ENCODE peak calls at places on chromosomes 12 and 14, in nine cellular contexts. S, T, Y, V, O, K, E, I and G are unnamed samples.

GRCh38 chr12:82835217-82835616 is 148.5 kb downstream of the TMTC2 start:
- DNase-seq in S (no peak), T (no peak), Y (peak), V (peak), O (no peak), K (no peak), E (peak), I (no peak), G (peak)

GRCh38 chr12:110339184-110339952 is 58.3 kb downstream of the ATP2A2 start:
- DNase-seq in S (no peak), T (no peak), Y (no peak), V (peak), O (no peak), K (no peak), E (no peak), I (no peak), G (no peak)

GRCh38 chr12:96986883-96987523 is 79.9 kb downstream of the NEDD1 start:
- DNase-seq in S (no peak), T (no peak), Y (peak), V (peak), O (no peak), K (peak), E (peak), I (no peak), G (no peak)

GRCh38 chr12:99223554-99223953 is 424.0 kb upstream of the GARIN6 start:
- DNase-seq in S (no peak), T (no peak), Y (no peak), V (no peak), O (no peak), K (peak), E (no peak), I (no peak), G (no peak)

GRCh38 chr12:97160277-97160676 is 253.2 kb downstream of the NEDD1 start:
- DNase-seq in S (no peak), T (no peak), Y (no peak), V (no peak), O (no peak), K (no peak), E (no peak), I (no peak), G (no peak)

GRCh38 chr12:25958254-25959068 is at the start of gene RASSF8:
- DNase-seq in S (peak), T (peak), Y (peak), V (peak), O (no peak), K (peak), E (peak), I (peak), G (no peak)

GRCh38 chr12:113049976-113050742 is 6.4 kb upstream of the DTX1 start:
- DNase-seq in S (no peak), T (no peak), Y (no peak), V (peak), O (no peak), K (peak), E (no peak), I (no peak), G (no peak)

GRCh38 chr12:25034676-25035075 is 85.8 kb upstream of the BCAT1 start:
- DNase-seq in S (no peak), T (no peak), Y (no peak), V (no peak), O (no peak), K (no peak), E (no peak), I (no peak), G (no peak)

GRCh38 chr14:39682000-39682399 is 249.8 kb upstream of the FBXO33 start:
- DNase-seq in S (no peak), T (no peak), Y (no peak), V (no peak), O (no peak), K (no peak), E (no peak), I (no peak), G (no peak)

GRCh38 chr12:94589591-94590001 is 60.8 kb downstream of the TMCC3 start:
- DNase-seq in S (no peak), T (no peak), Y (no peak), V (peak), O (no peak), K (no peak), E (no peak), I (no peak), G (no peak)

GRCh38 chr12:6163554-6164060 is 36.6 kb upstream of the CD9 start:
- DNase-seq in S (no peak), T (no peak), Y (no peak), V (no peak), O (no peak), K (no peak), E (no peak), I (no peak), G (no peak)

GRCh38 chr12:121872546-121873223 is 14.0 kb upstream of the HPD start:
- DNase-seq in S (peak), T (peak), Y (peak), V (peak), O (peak), K (peak), E (peak), I (no peak), G (peak)

GRCh38 chr12:57735952-57736742 is 2.4 kb downstream of the AGAP2 start:
- DNase-seq in S (peak), T (no peak), Y (no peak), V (peak), O (no peak), K (peak), E (peak), I (no peak), G (no peak)

GRCh38 chr12:10716704-10717315 is 6.3 kb downstream of the YBX3 start:
- DNase-seq in S (peak), T (peak), Y (peak), V (peak), O (peak), K (peak), E (peak), I (peak), G (peak)

GRCh38 chr14:104395276-104395675 is 184.3 kb upstream of the C14orf180 start:
- DNase-seq in S (no peak), T (peak), Y (no peak), V (no peak), O (no peak), K (no peak), E (no peak), I (no peak), G (no peak)

GRCh38 chr12:32467959-32468863 is 68.9 kb downstream of the FGD4 start:
- DNase-seq in S (peak), T (no peak), Y (no peak), V (no peak), O (no peak), K (no peak), E (no peak), I (no peak), G (no peak)

GRCh38 chr12:179131-179884 is 34.6 kb downstream of the SLC6A12 start:
- DNase-seq in S (peak), T (no peak), Y (no peak), V (no peak), O (no peak), K (no peak), E (no peak), I (no peak), G (no peak)

GRCh38 chr14:28303248-28303647 is 463.3 kb upstream of the FOXG1 start:
- DNase-seq in S (no peak), T (no peak), Y (peak), V (peak), O (no peak), K (no peak), E (peak), I (no peak), G (no peak)

GRCh38 chr12:25992026-25992782 is 33.7 kb downstream of the RASSF8 start:
- DNase-seq in S (no peak), T (peak), Y (no peak), V (peak), O (no peak), K (peak), E (no peak), I (peak), G (no peak)

GRCh38 chr14:70045715-70046535 is 142.8 kb downstream of the SLC8A3 start:
- DNase-seq in S (peak), T (peak), Y (peak), V (peak), O (peak), K (peak), E (peak), I (peak), G (no peak)

GRCh38 chr12:121530600-121531355 is 50.0 kb downstream of the KDM2B start:
- DNase-seq in S (peak), T (peak), Y (peak), V (peak), O (no peak), K (peak), E (peak), I (peak), G (peak)

GRCh38 chr12:34398366-34398705 is 376.0 kb downstream of the ALG10 start:
- DNase-seq in S (peak), T (peak), Y (no peak), V (no peak), O (no peak), K (peak), E (no peak), I (peak), G (no peak)

GRCh38 chr12:68306564-68306963 is 25.6 kb downstream of the MDM1 start:
- DNase-seq in S (no peak), T (no peak), Y (no peak), V (no peak), O (no peak), K (no peak), E (no peak), I (no peak), G (no peak)

GRCh38 chr12:69935651-69936100 is 110.6 kb downstream of the MYRFL start:
- DNase-seq in S (no peak), T (no peak), Y (no peak), V (no peak), O (no peak), K (no peak), E (no peak), I (no peak), G (no peak)

GRCh38 chr14:62213516-62213915 is 451.3 kb downstream of the SNAPC1 start:
- DNase-seq in S (no peak), T (no peak), Y (peak), V (peak), O (peak), K (no peak), E (peak), I (no peak), G (no peak)

GRCh38 chr12:57896437-57897201 is 44.7 kb upstream of the ATP23 start:
- DNase-seq in S (peak), T (peak), Y (peak), V (no peak), O (no peak), K (peak), E (peak), I (peak), G (no peak)

GRCh38 chr14:97379091-97379531 is 581.9 kb downstream of the VRK1 start:
- DNase-seq in S (no peak), T (no peak), Y (no peak), V (no peak), O (no peak), K (no peak), E (no peak), I (no peak), G (no peak)

GRCh38 chr12:51898506-51898905 is 8.8 kb upstream of the ACVRL1 start:
- DNase-seq in S (no peak), T (no peak), Y (no peak), V (no peak), O (no peak), K (no peak), E (no peak), I (no peak), G (no peak)

GRCh38 chr12:121576851-121577391 is 3.9 kb downstream of the KDM2B start:
- DNase-seq in S (no peak), T (no peak), Y (peak), V (peak), O (no peak), K (no peak), E (peak), I (no peak), G (peak)

DNA sequence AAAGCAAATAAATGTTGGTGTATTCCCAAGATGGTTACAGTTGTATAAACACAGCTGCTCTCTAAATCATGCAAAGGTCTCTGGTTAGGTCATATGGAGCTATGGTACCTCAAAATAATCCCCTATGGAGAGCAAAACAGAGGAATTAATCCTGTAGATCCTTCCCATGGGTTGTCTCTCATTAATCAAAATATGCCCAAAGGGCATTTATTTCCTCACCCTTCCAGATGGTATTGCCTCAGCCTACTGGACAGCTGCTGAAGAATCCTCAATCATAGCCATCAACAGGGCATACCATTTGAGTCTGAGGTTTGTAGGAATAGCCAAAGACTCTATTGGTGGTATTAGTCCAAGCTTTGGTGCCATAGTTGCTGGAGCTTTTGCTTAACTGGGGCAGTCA is 360.9 kb downstream of the RPL10L start:
- DNase-seq in S (no peak), T (no peak), Y (no peak), V (no peak), O (no peak), K (no peak), E (no peak), I (no peak), G (no peak)
- H3K4me3 ChIP-seq in S (no peak), T (no peak), Y (no peak), V (no peak), O (no peak), K (no peak), E (no peak), I (no peak), G (no peak)

GRCh38 chr12:60421741-60422140 is 825.9 kb downstream of the SLC16A7 start:
- DNase-seq in S (no peak), T (no peak), Y (peak), V (peak), O (no peak), K (no peak), E (no peak), I (no peak), G (no peak)
- H3K4me3 ChIP-seq in S (no peak), T (no peak), Y (no peak), V (no peak), O (no peak), K (no peak), E (no peak), I (no peak), G (no peak)

GRCh38 chr14:74697976-74698375 is 14.9 kb downstream of the AREL1 start:
- DNase-seq in S (no peak), T (no peak), Y (no peak), V (no peak), O (no peak), K (no peak), E (no peak), I (no peak), G (no peak)

GRCh38 chr14:74698471-74698870 is 14.4 kb downstream of the AREL1 start:
- DNase-seq in S (no peak), T (no peak), Y (no peak), V (no peak), O (no peak), K (no peak), E (no peak), I (no peak), G (no peak)

GRCh38 chr14:74702293-74702692 is 10.6 kb downstream of the AREL1 start:
- DNase-seq in S (no peak), T (no peak), Y (no peak), V (no peak), O (no peak), K (no peak), E (no peak), I (no peak), G (no peak)

GRCh38 chr14:74697543-74697942 is 15.3 kb downstream of the AREL1 start:
- DNase-seq in S (no peak), T (no peak), Y (peak), V (no peak), O (no peak), K (no peak), E (peak), I (no peak), G (no peak)

DNA sequence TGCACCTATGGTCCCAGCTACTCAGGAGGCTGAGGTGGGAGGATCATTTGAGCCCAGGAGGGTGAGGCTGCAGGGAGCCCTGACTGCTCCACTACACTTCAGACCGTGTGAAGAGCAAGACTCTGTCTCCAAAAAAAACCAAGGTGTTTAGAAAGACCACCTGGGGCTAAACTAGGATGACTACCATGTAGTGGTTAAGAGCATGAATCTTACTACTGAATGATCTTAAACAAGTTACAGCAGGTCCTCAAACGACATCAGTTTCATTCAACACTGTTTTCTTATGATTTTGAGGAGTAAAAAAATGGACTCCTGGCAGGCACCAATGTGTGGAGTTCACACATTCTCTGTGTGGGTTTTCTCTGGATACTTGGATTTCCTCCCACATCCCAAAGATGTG is 14.0 kb downstream of the AREL1 start:
- DNase-seq in S (no peak), T (no peak), Y (no peak), V (no peak), O (no peak), K (no peak), E (no peak), I (no peak), G (no peak)
- H3K4me3 ChIP-seq in S (no peak), T (no peak), Y (no peak), V (no peak), O (no peak), K (no peak), E (no peak), I (no peak), G (no peak)

DNA sequence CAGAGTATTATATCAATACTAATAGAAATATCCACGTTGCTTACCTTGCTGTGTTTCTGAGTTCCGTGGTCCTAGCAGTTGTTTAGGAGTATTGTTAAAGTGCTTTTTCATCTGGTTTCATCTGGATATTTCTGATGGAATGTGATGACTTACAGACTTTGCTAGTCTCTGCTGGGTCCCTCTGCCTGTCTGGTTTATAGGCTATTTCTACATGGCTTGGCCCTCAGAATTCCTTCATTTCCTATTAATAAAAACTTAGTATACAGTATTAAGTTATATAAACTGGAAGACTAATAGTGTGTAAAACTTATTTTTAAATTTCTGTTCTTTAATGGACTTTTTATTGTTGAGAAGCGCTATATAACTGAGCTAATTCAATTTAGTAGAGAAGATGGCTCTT is at the start of gene SMCO3:
- DNase-seq in S (no peak), T (no peak), Y (no peak), V (no peak), O (no peak), K (no peak), E (peak), I (no peak), G (no peak)
- H3K4me3 ChIP-seq in S (no peak), T (no peak), Y (no peak), V (no peak), O (no peak), K (no peak), E (no peak), I (peak), G (no peak)

GRCh38 chr12:62632521-62632920 is 165.9 kb downstream of the MON2 start:
- DNase-seq in S (peak), T (peak), Y (peak), V (no peak), O (no peak), K (peak), E (peak), I (peak), G (no peak)
- H3K4me3 ChIP-seq in S (peak), T (peak), Y (peak), V (peak), O (peak), K (no peak), E (peak), I (peak), G (peak)

GRCh38 chr14:30211326-30211725 is 283.7 kb upstream of the PRKD1 start:
- DNase-seq in S (no peak), T (no peak), Y (no peak), V (no peak), O (no peak), K (no peak), E (peak), I (no peak), G (no peak)
- H3K4me3 ChIP-seq in S (no peak), T (no peak), Y (no peak), V (no peak), O (no peak), K (no peak), E (no peak), I (no peak), G (no peak)

GRCh38 chr14:68416156-68416555 is 376.7 kb downstream of the ZFP36L1 start:
- DNase-seq in S (no peak), T (no peak), Y (no peak), V (no peak), O (no peak), K (no peak), E (no peak), I (no peak), G (no peak)
- H3K4me3 ChIP-seq in S (no peak), T (no peak), Y (no peak), V (no peak), O (no peak), K (no peak), E (no peak), I (no peak), G (no peak)

GRCh38 chr14:23696706-23697239 is 60.6 kb downstream of the DHRS2 start:
- DNase-seq in S (no peak), T (no peak), Y (no peak), V (no peak), O (no peak), K (peak), E (no peak), I (no peak), G (no peak)

GRCh38 chr14:23692416-23692815 is 56.3 kb downstream of the DHRS2 start:
- DNase-seq in S (no peak), T (no peak), Y (no peak), V (no peak), O (no peak), K (no peak), E (no peak), I (no peak), G (no peak)

GRCh38 chr14:23695220-23695999 is 59.2 kb downstream of the DHRS2 start:
- DNase-seq in S (peak), T (no peak), Y (no peak), V (no peak), O (no peak), K (peak), E (no peak), I (no peak), G (no peak)

GRCh38 chr14:23693252-23693775 is 57.1 kb downstream of the DHRS2 start:
- DNase-seq in S (no peak), T (no peak), Y (no peak), V (no peak), O (no peak), K (no peak), E (no peak), I (no peak), G (no peak)

DNA sequence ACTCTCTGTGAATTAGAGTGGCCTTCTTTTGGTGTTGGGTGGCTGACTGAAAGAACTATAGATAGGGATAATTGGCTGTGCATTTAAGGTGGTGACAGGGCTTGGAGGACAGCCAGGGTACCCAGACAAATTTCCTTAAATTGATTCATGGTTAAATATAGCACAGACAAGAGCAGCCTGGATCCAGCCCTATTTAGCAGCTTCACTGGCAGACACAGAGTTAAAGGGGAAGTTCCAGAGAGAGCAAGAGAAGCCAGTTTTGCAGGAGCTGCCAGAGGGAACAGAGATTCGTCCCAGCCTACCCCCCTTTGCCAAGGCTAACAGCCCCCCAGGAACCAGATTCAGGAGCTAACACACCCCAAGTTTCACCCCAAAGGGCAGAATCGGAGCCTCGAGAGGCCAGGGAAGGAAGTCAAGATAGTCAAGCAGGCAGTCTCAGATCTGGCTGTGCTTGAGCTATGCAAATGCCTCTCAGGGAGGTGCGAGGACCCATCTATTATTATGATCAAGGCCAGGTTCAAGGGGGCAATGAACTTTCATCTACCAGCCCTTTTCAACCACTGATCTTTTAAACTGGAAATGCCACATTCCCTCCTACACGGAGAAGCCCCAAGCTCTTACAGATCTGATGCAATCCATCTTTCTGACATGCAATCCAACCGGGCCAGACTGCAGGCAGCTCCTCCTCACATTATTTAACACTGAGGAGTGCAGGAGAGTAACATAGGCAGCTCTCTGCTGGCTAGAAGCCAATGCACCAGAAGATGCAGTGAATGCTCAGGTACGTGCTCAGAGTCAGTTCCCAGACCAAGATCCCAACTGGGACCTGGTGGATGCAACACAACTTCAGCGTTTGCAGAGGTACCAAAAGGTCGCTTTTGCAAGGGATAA is 58.2 kb downstream of the DHRS2 start:
- DNase-seq in S (no peak), T (no peak), Y (peak), V (no peak), O (no peak), K (peak), E (peak), I (no peak), G (no peak)
- H3K4me3 ChIP-seq in S (no peak), T (no peak), Y (no peak), V (no peak), O (no peak), K (no peak), E (no peak), I (no peak), G (no peak)

GRCh38 chr14:36580856-36581831 is 1.3 kb downstream of the NKX2-8 start:
- DNase-seq in S (no peak), T (no peak), Y (peak), V (peak), O (no peak), K (peak), E (peak), I (peak), G (no peak)
- H3K4me3 ChIP-seq in S (peak), T (peak), Y (peak), V (peak), O (peak), K (no peak), E (peak), I (peak), G (peak)